ENCODE peak calls at places on chromosome 1, in six cellular contexts. H, M, T, C, Z and N are unnamed samples.

GRCh38 chr1:9275161-9275560 is 17.5 kb upstream of the SPSB1 start:
- DNase-seq in Z (no peak), M (no peak), H (no peak), C (no peak), T (no peak), N (no peak)

GRCh38 chr1:244239261-244239770 is 188.2 kb downstream of the ZBTB18 start:
- DNase-seq in H (no peak), C (no peak), Z (no peak), T (no peak), M (peak; percentile 16), N (no peak)

GRCh38 chr1:7501259-7501560 is 269.9 kb upstream of the VAMP3 start:
- DNase-seq in T (no peak), Z (no peak), C (no peak), H (no peak), M (no peak), N (no peak)

GRCh38 chr1:68149110-68149798 is 83.1 kb downstream of the WLS start:
- DNase-seq in T (no peak), M (no peak), Z (no peak), H (no peak), C (no peak), N (no peak)

GRCh38 chr1:182129398-182129797 is 67.9 kb upstream of the ZNF648 start:
- DNase-seq in T (no peak), M (no peak), H (no peak), Z (no peak), C (no peak), N (no peak)

GRCh38 chr1:28887418-28887834 is 26.9 kb upstream of the EPB41 start:
- DNase-seq in H (no peak), T (no peak), C (peak; percentile 31), M (no peak), Z (no peak), N (no peak)

GRCh38 chr1:160124709-160125478 is 9.3 kb downstream of the ATP1A2 start:
- DNase-seq in T (peak; percentile 88), Z (no peak), H (peak; percentile 52), C (no peak), M (no peak), N (no peak)

GRCh38 chr1:92653605-92654381 is 131.1 kb downstream of the EVI5 start:
- DNase-seq in C (peak; percentile 69), Z (no peak), M (no peak), H (no peak), T (no peak), N (no peak)

GRCh38 chr1:27966402-27967105 is 6.8 kb downstream of the XKR8 start:
- DNase-seq in H (peak; percentile 19), T (no peak), C (no peak), Z (no peak), M (no peak), N (no peak)

GRCh38 chr1:171119648-171120047 is 28.9 kb downstream of the FMO3 start:
- DNase-seq in C (no peak), H (no peak), M (no peak), T (no peak), Z (no peak), N (no peak)

GRCh38 chr1:78490861-78491310 is at the start of gene PTGFR:
- DNase-seq in M (no peak), H (no peak), T (no peak), Z (no peak), C (no peak), N (no peak)

GRCh38 chr1:116323419-116323987 is 49.5 kb upstream of the ATP1A1 start:
- DNase-seq in M (no peak), C (no peak), Z (no peak), T (no peak), H (no peak), N (no peak)

GRCh38 chr1:32828341-32828740 is 10.9 kb downstream of the S100PBP start:
- DNase-seq in T (peak; percentile 39), C (no peak), M (no peak), H (no peak), Z (no peak), N (no peak)

GRCh38 chr1:183139281-183139942 is 46.7 kb upstream of the LAMC2 start:
- DNase-seq in T (peak; percentile 74), M (no peak), C (no peak), H (no peak), Z (no peak), N (no peak)

GRCh38 chr1:9101510-9102146 is 27.3 kb downstream of the GPR157 start:
- DNase-seq in T (peak; percentile 55), C (peak; percentile 62), Z (peak; percentile 17), H (peak; percentile 19), M (no peak), N (peak; percentile 38)

GRCh38 chr1:228340686-228341449 is 65.8 kb downstream of the TRIM11 start:
- DNase-seq in M (no peak), C (peak; percentile 82), H (no peak), T (no peak), Z (peak; percentile 23), N (no peak)

GRCh38 chr1:156143765-156144489 is 9.5 kb upstream of the SEMA4A start:
- DNase-seq in H (no peak), Z (no peak), T (no peak), M (no peak), C (no peak), N (no peak)

GRCh38 chr1:156138366-156138969 is 14.9 kb upstream of the SEMA4A start:
- DNase-seq in C (no peak), Z (no peak), M (no peak), T (no peak), H (no peak), N (no peak)

GRCh38 chr1:156136970-156137483 is 16.4 kb upstream of the SEMA4A start:
- DNase-seq in C (no peak), M (no peak), T (no peak), H (no peak), Z (no peak), N (no peak)

GRCh38 chr1:156144747-156145146 is 8.6 kb upstream of the SEMA4A start:
- DNase-seq in H (no peak), T (no peak), C (no peak), M (no peak), Z (no peak), N (no peak)

DNA sequence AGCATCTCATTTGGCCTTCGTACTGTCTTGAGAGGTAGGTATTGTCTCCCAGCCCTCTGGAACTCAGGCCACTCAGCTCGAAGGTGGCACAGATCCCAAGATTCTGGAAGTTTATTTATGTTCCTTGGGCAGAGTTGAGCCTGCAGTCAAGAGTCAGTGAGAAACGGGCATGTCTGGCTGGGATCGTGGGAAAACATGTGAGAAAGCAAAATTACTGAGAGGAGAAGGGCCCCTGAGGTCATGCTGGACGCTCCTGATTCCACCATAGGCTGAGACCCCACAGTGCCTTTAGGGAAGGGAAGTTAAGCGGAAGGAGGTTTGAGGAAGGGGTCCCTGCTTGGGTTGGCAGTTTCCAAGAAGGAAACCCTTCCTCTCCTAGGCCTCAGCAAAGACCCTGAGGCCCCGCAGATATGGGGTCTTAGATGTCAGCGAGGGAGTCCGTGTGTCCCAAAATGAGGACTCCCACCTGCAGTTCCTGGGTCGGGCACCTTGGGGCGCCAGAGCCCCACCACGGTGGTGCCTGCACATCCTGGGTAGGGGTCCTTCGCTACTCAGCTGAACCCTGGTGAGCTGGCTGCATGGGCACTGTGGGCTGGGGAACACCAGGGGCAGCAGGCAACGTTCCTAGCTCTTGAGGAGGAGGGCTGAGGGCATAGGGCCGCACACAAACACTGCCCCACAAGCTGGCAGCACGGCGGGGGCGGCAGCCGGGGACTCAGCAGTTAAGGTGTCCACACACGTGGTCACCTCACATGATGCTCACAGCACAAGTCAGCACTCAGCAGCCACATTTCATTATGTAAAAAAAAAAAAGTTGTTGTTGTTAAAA is 12.3 kb upstream of the SEMA4A start:
- DNase-seq in C (peak; percentile 55), M (no peak), T (no peak), Z (no peak), H (no peak), N (peak; percentile 76)
- TF ChIP-seq ZNF274 in C (no peak), M (no peak), T (no peak), Z (no peak), H (no peak), N (no peak)

GRCh38 chr1:219329606-219330005 is 155.9 kb downstream of the LYPLAL1 start:
- DNase-seq in M (no peak), T (no peak), C (no peak), H (no peak), Z (no peak), N (no peak)
- TF ChIP-seq ZNF274 in M (no peak), T (no peak), C (no peak), H (no peak), Z (no peak), N (no peak)

GRCh38 chr1:19817160-19817559 is 2.1 kb upstream of the RNF186 start:
- DNase-seq in T (no peak), Z (no peak), C (no peak), M (no peak), H (no peak), N (no peak)
- TF ChIP-seq ZNF274 in T (no peak), Z (no peak), C (no peak), M (no peak), H (no peak), N (no peak)

GRCh38 chr1:201476670-201477344 is 7.8 kb upstream of the PHLDA3 start:
- DNase-seq in T (no peak), H (no peak), C (no peak), M (no peak), Z (no peak), N (no peak)
- TF ChIP-seq ZNF274 in T (no peak), H (no peak), C (no peak), M (no peak), Z (no peak), N (no peak)

GRCh38 chr1:234584431-234584805 is 25.6 kb downstream of the IRF2BP2 start:
- DNase-seq in C (no peak), Z (no peak), M (no peak), T (no peak), H (no peak), N (no peak)

GRCh38 chr1:234584926-234585325 is 25.1 kb downstream of the IRF2BP2 start:
- DNase-seq in H (no peak), C (peak; percentile 40), Z (no peak), T (no peak), M (no peak), N (no peak)

GRCh38 chr1:234585333-234586055 is 24.5 kb downstream of the IRF2BP2 start:
- DNase-seq in C (no peak), H (no peak), Z (no peak), T (no peak), M (no peak), N (no peak)

GRCh38 chr1:234582626-234583354 is 27.2 kb downstream of the IRF2BP2 start:
- DNase-seq in Z (no peak), M (no peak), C (no peak), T (no peak), H (no peak), N (no peak)

GRCh38 chr1:234583755-234584430 is 26.1 kb downstream of the IRF2BP2 start:
- DNase-seq in H (no peak), M (no peak), C (peak; percentile 79), Z (no peak), T (no peak), N (no peak)
- TF ChIP-seq ZNF274 in H (no peak), M (no peak), C (no peak), Z (no peak), T (no peak), N (no peak)

GRCh38 chr1:184882649-184883303 is 91.5 kb downstream of the NIBAN1 start:
- DNase-seq in Z (peak; percentile 3), C (no peak), M (no peak), T (no peak), H (no peak), N (no peak)
- TF ChIP-seq ZNF274 in Z (no peak), C (no peak), M (no peak), T (no peak), H (no peak), N (no peak)